ENCODE peak calls at places on chromosomes 12 and 14, in five cellular contexts. L is mesendoderm, I is HCT116, W is MM.1S, C is adipocyte. P is an unnamed sample.

GRCh38 chr12:1422604-1423315 is 171.6 kb downstream of the FBXL14 start:
- DNase-seq in L (no peak), I (no peak), W (peak), C (no peak), P (no peak)

GRCh38 chr14:42224053-42224888 is 617.6 kb downstream of the LRFN5 start:
- DNase-seq in L (peak), I (peak), W (no peak), C (peak), P (peak)

GRCh38 chr14:38989917-38990546 is 113.0 kb downstream of the SEC23A start:
- DNase-seq in L (no peak), I (no peak), W (peak), C (no peak), P (no peak)

GRCh38 chr12:107513184-107513583 is 172.4 kb upstream of the PWP1 start:
- DNase-seq in L (no peak), I (no peak), W (no peak), C (no peak), P (no peak)

GRCh38 chr12:128076188-128076587 is 190.8 kb upstream of the TMEM132C start:
- DNase-seq in L (peak), I (no peak), W (no peak), C (peak), P (no peak)

GRCh38 chr12:6226002-6226700 is 26.0 kb downstream of the CD9 start:
- DNase-seq in L (no peak), I (no peak), W (no peak), C (peak), P (no peak)

GRCh38 chr12:46676797-46677520 is 148.8 kb downstream of the SLC38A4 start:
- DNase-seq in L (no peak), I (no peak), W (no peak), C (no peak), P (no peak)

GRCh38 chr12:29113101-29113500 is 36.0 kb upstream of the FAR2 start:
- DNase-seq in L (peak), I (peak), W (no peak), C (peak), P (no peak)

GRCh38 chr12:106956048-106956935 is 585 bp downstream of the TMEM263 start:
- DNase-seq in L (peak), I (peak), W (peak), C (peak), P (peak)

GRCh38 chr12:3454780-3455179 is 36.2 kb upstream of the PRMT8 start:
- DNase-seq in L (peak), I (no peak), W (no peak), C (no peak), P (no peak)

GRCh38 chr12:119115296-119115905 is 63.3 kb upstream of the HSPB8 start:
- DNase-seq in L (peak), I (peak), W (peak), C (peak), P (peak)

DNA sequence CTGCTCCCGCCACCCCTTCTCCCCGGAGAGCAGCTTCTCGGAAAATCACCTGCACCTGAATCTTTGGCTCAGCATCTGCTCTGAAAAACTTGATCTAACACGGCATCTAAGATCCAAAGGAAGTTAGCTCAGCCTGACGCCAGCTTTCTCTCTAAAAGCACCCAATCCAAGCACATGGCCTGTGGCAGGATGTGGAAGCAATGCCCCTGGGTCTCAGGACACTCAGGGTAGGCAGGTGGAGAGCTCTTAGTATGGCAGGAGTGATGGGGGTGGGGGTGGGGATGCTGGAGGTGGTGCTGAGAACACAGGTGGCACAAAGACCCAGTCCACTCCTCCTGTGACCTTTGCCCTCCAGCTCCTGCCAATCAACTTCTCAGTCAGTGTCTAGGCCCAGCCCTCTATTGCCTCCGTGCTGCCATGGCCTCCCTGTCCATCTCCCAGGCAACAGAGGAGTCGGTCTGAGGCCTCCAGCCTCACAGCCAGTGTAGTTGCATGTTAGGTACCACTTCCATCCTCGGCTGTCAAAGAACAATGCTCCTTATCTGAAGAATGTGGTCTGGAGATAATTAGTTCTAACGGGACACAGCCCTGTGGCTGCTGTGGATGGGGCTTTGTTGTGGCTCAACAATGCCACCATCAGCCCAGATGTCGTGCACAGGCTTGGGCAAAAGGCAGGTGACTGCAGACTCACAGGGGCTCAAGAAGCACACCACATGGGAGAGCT is 180.0 kb upstream of the C14orf180 start:
- DNase-seq in L (peak), I (no peak), W (no peak), C (no peak), P (peak)
- H3K9ac ChIP-seq in L (no peak), I (no peak), W (no peak), C (no peak), P (no peak)

DNA sequence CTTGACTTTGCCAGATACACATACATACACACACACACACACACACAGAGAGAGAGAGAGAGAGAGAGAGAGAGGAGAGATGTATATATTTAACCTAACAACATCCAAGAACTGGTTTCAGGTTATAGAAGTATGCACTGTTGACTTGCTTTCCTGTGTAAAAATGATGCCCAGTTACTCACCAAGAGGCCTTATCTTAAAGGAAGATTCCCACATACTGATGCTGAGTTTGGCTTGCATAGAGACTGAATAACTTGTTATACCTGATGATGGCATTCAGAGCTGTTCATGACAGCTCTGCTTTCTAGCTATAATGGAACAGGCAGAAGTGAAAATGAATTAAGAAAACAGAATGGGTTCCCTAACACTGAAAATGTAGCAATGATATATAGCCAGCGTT is 387.4 kb downstream of the EGLN3 start:
- DNase-seq in L (no peak), I (no peak), W (no peak), C (no peak), P (no peak)
- H3K9ac ChIP-seq in L (no peak), I (no peak), W (no peak), C (no peak), P (no peak)

DNA sequence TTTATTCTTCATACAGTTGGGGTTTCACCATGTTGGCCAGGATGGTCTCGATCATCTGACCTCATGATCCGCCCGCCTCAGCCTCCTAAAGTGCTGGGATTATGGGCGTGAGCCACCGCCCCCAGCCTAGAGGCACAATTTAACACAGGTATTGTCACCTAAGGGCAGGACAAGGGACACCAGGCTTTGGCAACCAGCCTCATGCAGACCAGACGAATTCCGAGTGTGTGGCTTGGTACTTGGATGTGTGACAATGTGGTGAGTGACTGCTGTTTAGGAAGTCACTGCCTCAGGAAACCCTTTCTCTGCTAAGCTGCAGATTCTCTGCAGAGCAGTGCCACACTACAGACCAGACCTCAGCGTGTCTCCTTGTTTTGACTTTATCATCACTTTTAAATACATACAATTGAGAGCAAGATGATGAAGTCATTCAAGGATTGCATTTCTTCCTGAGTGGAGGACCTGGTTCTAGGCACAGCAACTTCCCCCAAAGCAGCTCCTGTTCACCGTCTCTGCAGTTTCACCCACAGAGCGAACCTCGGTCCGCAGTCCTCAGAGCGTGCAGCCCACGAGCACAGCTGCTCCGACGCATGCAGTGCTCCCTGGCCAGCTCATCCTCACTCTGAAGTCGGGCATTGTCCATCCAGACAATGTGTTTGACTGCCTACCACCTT is 235.1 kb downstream of the CHST11 start:
- DNase-seq in L (no peak), I (no peak), W (no peak), C (no peak), P (no peak)
- H3K9ac ChIP-seq in L (no peak), I (no peak), W (no peak), C (no peak), P (no peak)

GRCh38 chr12:40170593-40170992 is 54.2 kb upstream of the LRRK2 start:
- DNase-seq in L (no peak), I (no peak), W (no peak), C (no peak), P (no peak)
- H3K9ac ChIP-seq in L (no peak), I (no peak), W (no peak), C (no peak), P (no peak)

GRCh38 chr12:54300267-54300731 is 516 bp downstream of the NFE2 start:
- DNase-seq in L (no peak), I (no peak), W (no peak), C (no peak), P (no peak)

GRCh38 chr12:54299515-54300266 is 1.1 kb downstream of the NFE2 start:
- DNase-seq in L (no peak), I (no peak), W (no peak), C (peak), P (no peak)

GRCh38 chr12:54298904-54299303 is 1.9 kb downstream of the NFE2 start:
- DNase-seq in L (no peak), I (no peak), W (no peak), C (no peak), P (no peak)

GRCh38 chr12:54300732-54301427 is at the start of gene NFE2:
- DNase-seq in L (peak), I (no peak), W (peak), C (peak), P (no peak)

DNA sequence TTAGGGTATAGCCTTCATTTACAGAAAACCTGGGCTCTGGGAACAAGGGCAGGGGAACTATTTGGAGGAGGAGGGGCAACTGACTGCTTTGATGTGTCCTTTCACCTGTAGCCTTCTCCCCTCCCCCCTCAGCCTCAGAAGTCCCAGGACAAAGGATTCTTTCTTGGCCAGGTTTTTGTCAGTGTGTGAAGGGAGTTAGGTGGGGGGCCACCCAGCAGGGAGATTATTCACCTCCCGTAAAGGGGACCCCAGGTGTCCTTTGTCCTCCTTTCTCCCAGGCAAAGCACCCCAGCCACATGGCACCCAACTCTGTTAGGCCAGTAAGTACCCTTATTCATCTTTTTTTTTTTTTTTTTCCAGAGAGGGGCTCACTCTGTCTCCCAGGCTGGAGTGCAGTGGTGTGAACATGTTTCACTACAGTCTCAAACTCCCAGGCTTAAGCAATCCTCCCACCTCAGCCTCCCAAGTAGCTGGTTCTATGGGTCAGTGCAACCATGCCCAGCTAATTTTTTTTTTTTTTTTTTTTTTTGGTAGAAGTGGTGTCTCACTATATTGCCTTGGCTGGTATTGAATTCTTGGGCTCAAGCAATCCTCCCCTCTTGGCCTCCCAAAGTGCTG is 722 bp upstream of the NFE2 start:
- DNase-seq in L (peak), I (no peak), W (no peak), C (no peak), P (no peak)
- H3K9ac ChIP-seq in L (peak), I (peak), W (no peak), C (no peak), P (no peak)

GRCh38 chr14:61212546-61212945 is 68.6 kb downstream of the TMEM30B start:
- DNase-seq in L (no peak), I (no peak), W (no peak), C (no peak), P (no peak)

GRCh38 chr14:61211476-61212262 is 69.5 kb downstream of the TMEM30B start:
- DNase-seq in L (no peak), I (no peak), W (no peak), C (no peak), P (no peak)

GRCh38 chr14:61215222-61216010 is 65.7 kb downstream of the TMEM30B start:
- DNase-seq in L (no peak), I (no peak), W (no peak), C (peak), P (no peak)

GRCh38 chr14:61213930-61214329 is 67.2 kb downstream of the TMEM30B start:
- DNase-seq in L (no peak), I (no peak), W (no peak), C (no peak), P (no peak)

GRCh38 chr14:61213116-61213720 is 67.9 kb downstream of the TMEM30B start:
- DNase-seq in L (peak), I (no peak), W (no peak), C (peak), P (no peak)
- H3K9ac ChIP-seq in L (no peak), I (no peak), W (no peak), C (peak), P (no peak)

GRCh38 chr14:100127853-100128455 is 31.5 kb downstream of the DEGS2 start:
- DNase-seq in L (no peak), I (no peak), W (no peak), C (no peak), P (no peak)
- H3K9ac ChIP-seq in L (no peak), I (no peak), W (no peak), C (no peak), P (no peak)

GRCh38 chr14:93113678-93114067 is 2.1 kb downstream of the ITPK1 start:
- DNase-seq in L (no peak), I (no peak), W (no peak), C (no peak), P (no peak)
- H3K9ac ChIP-seq in L (peak), I (peak), W (no peak), C (peak), P (peak)

GRCh38 chr14:26233126-26233525 is 364.7 kb downstream of the NOVA1 start:
- DNase-seq in L (no peak), I (no peak), W (no peak), C (no peak), P (no peak)
- H3K9ac ChIP-seq in L (no peak), I (no peak), W (no peak), C (no peak), P (no peak)

P was measured in DND-41.